ENCODE peak calls at places on chromosomes 4 and X, in nine cellular contexts. W is thyroid gland, Q is IMR-90, M is upper lobe of right lung, A is left ventricle myocardium inferior, S is A549, F is stomach, B is heart right ventricle, J is lower lobe of right lung. K is an unnamed sample.
A peak's percentile ranks its signal among the peaks of the same experiment; 100 is the strongest.

GRCh38 chrX:68997461-68997860 is 167.8 kb downstream of the PJA1 start:
- DNase-seq in M (no peak), J (no peak), Q (peak; percentile 22), A (no peak), S (no peak), W (no peak), B (no peak), F (no peak), K (no peak)

GRCh38 chrX:50978920-50979660 is 68.6 kb downstream of the BMP15 start:
- DNase-seq in A (peak; percentile 16), F (no peak), J (no peak), M (no peak), W (no peak), B (no peak), Q (no peak), S (no peak), K (no peak)

GRCh38 chr4:150588341-150588740 is 6.4 kb downstream of the MAB21L2 start:
- DNase-seq in Q (no peak), J (no peak), S (no peak), W (no peak), F (no peak), M (no peak), B (no peak), A (no peak), K (no peak)

GRCh38 chr4:41763741-41764140 is 15.2 kb upstream of the PHOX2B start:
- DNase-seq in M (no peak), F (no peak), W (no peak), S (no peak), Q (no peak), B (no peak), J (no peak), A (no peak), K (no peak)

GRCh38 chr4:78426972-78427371 is 124.6 kb upstream of the ANXA3 start:
- DNase-seq in M (no peak), B (no peak), S (no peak), W (no peak), F (no peak), Q (no peak), A (no peak), J (no peak), K (no peak)

GRCh38 chr4:73683033-73683432 is 57.3 kb upstream of the CXCL8 start:
- DNase-seq in S (no peak), B (no peak), W (no peak), J (no peak), A (no peak), F (no peak), M (no peak), Q (no peak), K (no peak)

GRCh38 chr4:35556387-35556786 is 687.9 kb downstream of the ARAP2 start:
- DNase-seq in F (no peak), J (no peak), B (no peak), M (no peak), S (no peak), W (no peak), Q (no peak), A (no peak), K (no peak)

GRCh38 chr4:25915359-25915716 is 1.3 kb downstream of the SMIM20 start:
- DNase-seq in B (no peak), F (no peak), M (no peak), W (no peak), J (no peak), A (no peak), Q (no peak), S (no peak), K (no peak)

GRCh38 chr4:131499139-131499873 is 1649.8 kb upstream of the PCDH10 start:
- DNase-seq in J (no peak), Q (peak; percentile 35), A (no peak), S (no peak), B (no peak), W (no peak), M (no peak), F (no peak), K (no peak)

GRCh38 chr4:122658818-122659295 is 38.0 kb upstream of the IL21 start:
- DNase-seq in F (no peak), M (no peak), A (no peak), B (no peak), S (no peak), J (no peak), Q (no peak), W (no peak), K (no peak)

GRCh38 chrX:116284383-116284782 is 113.8 kb downstream of the AGTR2 start:
- DNase-seq in M (no peak), W (no peak), F (no peak), Q (no peak), B (no peak), S (no peak), A (no peak), J (no peak), K (no peak)

GRCh38 chr4:89661490-89661889 is 175.5 kb downstream of the SNCA start:
- DNase-seq in A (no peak), Q (peak; percentile 38), S (no peak), M (no peak), B (no peak), W (no peak), F (no peak), J (no peak), K (no peak)

GRCh38 chr4:8907596-8908205 is 36.1 kb upstream of the HMX1 start:
- DNase-seq in Q (no peak), W (no peak), A (no peak), F (no peak), S (no peak), M (peak; percentile 57), B (no peak), J (peak; percentile 35), K (no peak)

GRCh38 chrX:63258144-63258543 is 93.0 kb downstream of the SPIN4 start:
- DNase-seq in S (no peak), W (no peak), B (no peak), A (no peak), M (no peak), F (no peak), J (no peak), Q (no peak), K (no peak)

GRCh38 chrX:151386838-151387459 is 10.1 kb upstream of the VMA21 start:
- DNase-seq in A (peak; percentile 22), M (no peak), B (no peak), S (no peak), W (peak; percentile 15), J (no peak), F (no peak), Q (peak; percentile 3), K (no peak)

GRCh38 chr4:88275949-88276515 is 8.3 kb downstream of the PPM1K start:
- DNase-seq in M (no peak), F (no peak), J (no peak), W (no peak), S (no peak), A (no peak), B (no peak), Q (no peak), K (no peak)
- H3K27ac ChIP-seq in M (no peak overlapping the region), F (no peak overlapping the region), J (no peak overlapping the region), W (no peak overlapping the region), S (no peak overlapping the region), A (peak overlapping the region; percentile 51), B (peak overlapping the region; percentile 13), Q (no peak overlapping the region), K (no peak overlapping the region)

GRCh38 chr4:128566688-128567087 is 242.8 kb upstream of the JADE1 start:
- DNase-seq in Q (no peak), W (no peak), J (no peak), B (no peak), A (no peak), F (no peak), S (no peak), M (no peak), K (no peak)

GRCh38 chr4:128565054-128565453 is 244.4 kb upstream of the JADE1 start:
- DNase-seq in F (no peak), Q (no peak), W (no peak), A (no peak), M (no peak), B (no peak), J (no peak), S (no peak), K (no peak)

GRCh38 chr4:128560754-128561495 is 248.6 kb upstream of the JADE1 start:
- DNase-seq in S (no peak), A (no peak), W (no peak), F (no peak), Q (peak; percentile 77), M (no peak), B (no peak), J (no peak), K (no peak)

GRCh38 chr4:128570380-128570779 is 239.1 kb upstream of the JADE1 start:
- DNase-seq in J (peak; percentile 58), A (peak; percentile 31), S (no peak), M (no peak), F (no peak), W (no peak), Q (peak; percentile 62), B (no peak), K (no peak)

GRCh38 chr4:128565565-128566186 is 243.8 kb upstream of the JADE1 start:
- DNase-seq in Q (no peak), F (peak; percentile 74), S (no peak), M (peak; percentile 69), J (no peak), B (peak; percentile 39), W (peak; percentile 73), A (peak; percentile 47), K (no peak)
- TF ChIP-seq CTCF in Q (peak; percentile 48), F (no peak), S (peak; percentile 29), M (peak; percentile 54), J (peak; percentile 58), B (peak; percentile 57), W (peak; percentile 58), A (peak; percentile 74), K (no peak)

DNA sequence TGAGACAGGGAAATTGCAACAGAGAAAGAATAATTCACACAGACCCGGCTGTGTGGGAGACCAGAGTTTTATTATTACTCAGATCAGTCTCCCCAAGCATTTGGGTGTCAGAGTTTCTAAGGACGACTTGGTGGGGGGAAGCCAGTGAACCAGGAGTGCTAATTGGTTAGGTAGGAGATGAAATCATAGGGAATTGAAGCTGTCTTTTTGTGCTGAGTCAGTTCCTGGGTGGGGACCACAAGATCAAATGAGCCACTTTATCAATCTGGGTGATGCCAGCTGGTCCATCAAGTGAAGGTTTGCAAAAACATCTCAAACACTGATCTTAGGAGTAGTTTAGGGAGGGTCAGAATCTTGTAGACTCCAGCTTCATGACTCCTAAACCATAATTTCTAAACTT is 560.7 kb downstream of the ADGRL3 start:
- DNase-seq in S (no peak), B (no peak), M (no peak), J (no peak), Q (no peak), W (no peak), A (no peak), F (no peak), K (no peak)
- H3K9me3 ChIP-seq in S (no peaks in the 10 kb centered on the region), B (no peaks in the 10 kb centered on the region), M (peaks cover 3% of the 10 kb centered on the region), J (peaks cover 4% of the 10 kb centered on the region), Q (no peaks in the 10 kb centered on the region), W (no peaks in the 10 kb centered on the region), A (peaks cover 37% of the 10 kb centered on the region), F (peaks cover 15% of the 10 kb centered on the region), K (no peaks in the 10 kb centered on the region)

DNA sequence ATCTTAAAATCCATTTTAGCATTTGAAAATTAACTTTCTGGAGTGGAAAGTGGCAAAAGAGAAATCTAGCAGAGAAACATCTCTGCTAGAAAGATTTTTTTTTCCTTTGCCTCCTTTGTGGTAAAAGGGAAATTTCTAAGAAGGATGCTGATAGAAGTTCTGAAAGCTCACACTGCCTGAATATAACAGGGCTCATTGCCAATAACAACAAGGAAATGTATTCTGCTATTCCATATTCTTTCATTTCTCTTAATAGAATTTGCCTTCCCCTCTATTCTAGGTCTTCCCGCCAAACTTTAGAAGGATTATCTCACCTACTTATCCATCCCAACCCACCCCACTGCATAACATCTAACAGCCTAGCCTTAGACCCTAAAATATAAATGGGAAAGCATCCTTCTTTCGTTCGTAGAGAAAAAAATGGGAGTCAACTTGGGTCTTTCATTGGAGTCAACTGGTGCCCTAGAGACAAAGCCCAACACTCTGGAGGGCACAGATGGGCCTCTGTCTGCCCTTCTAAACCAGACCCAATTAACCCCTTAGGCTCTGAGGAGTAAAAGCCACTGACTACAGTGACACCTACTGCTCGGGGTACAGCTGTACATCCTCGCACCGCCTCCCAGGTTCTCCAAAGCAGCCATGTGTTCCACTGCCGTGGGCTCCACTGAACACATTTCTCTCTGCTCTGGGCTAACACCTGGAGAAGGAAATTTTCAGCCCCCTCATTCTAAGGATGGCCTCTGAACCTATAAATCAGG is 103.9 kb downstream of the MAML3 start:
- DNase-seq in Q (peak; percentile 48), S (peak; percentile 53), J (no peak), B (no peak), M (no peak), A (no peak), F (no peak), W (no peak), K (no peak)
- H3K27ac ChIP-seq in Q (no peak overlapping the region), S (peak overlapping the region; percentile 91), J (peak overlapping the region; percentile 70), B (peak overlapping the region; percentile 84), M (peak overlapping the region; percentile 65), A (peak overlapping the region; percentile 64), F (peak overlapping the region; percentile 72), W (no peak overlapping the region), K (no peak overlapping the region)